ENCODE peak calls at places on chromosomes 2 and 18, in seven cellular contexts. Z is adrenal gland; V is sciatic nerve; M is NCI-H774; K is stimulated activated CD4-positive, alpha-beta T cell treated with anti-CD3 and anti-CD28 coated beads, Interleukin-2, amount 100 ng/mL, for 24 hours; I is GM12878; U is iris pigment epithelial cell. X is an unnamed sample.

GRCh38 chr2:84830095-84830494 is 50.8 kb downstream of the TRABD2A start:
- DNase-seq in Z (peak), M (no peak), I (no peak), U (peak), V (peak), K (no peak), X (no peak)

GRCh38 chr2:239157269-239157668 is 243.6 kb downstream of the HDAC4 start:
- DNase-seq in I (no peak), Z (peak), K (no peak), V (peak), U (no peak), M (no peak), X (no peak)

GRCh38 chr2:192544371-192544955 is 349.7 kb upstream of the TMEFF2 start:
- DNase-seq in V (no peak), Z (no peak), I (no peak), M (no peak), K (no peak), U (peak), X (no peak)

GRCh38 chr2:168515502-168515901 is 59.4 kb downstream of the CERS6 start:
- DNase-seq in V (no peak), I (no peak), Z (no peak), K (no peak), U (peak), M (no peak), X (no peak)

GRCh38 chr2:158554948-158555347 is 98.2 kb downstream of the PKP4 start:
- DNase-seq in U (no peak), Z (no peak), V (no peak), M (no peak), K (no peak), I (no peak), X (no peak)

GRCh38 chr2:231554748-231555545 is 24.7 kb upstream of the NMUR1 start:
- DNase-seq in U (peak), K (no peak), I (no peak), M (no peak), V (peak), Z (peak), X (no peak)

GRCh38 chr2:102886216-102886893 is 124.5 kb downstream of the TMEM182 start:
- DNase-seq in U (no peak), M (no peak), Z (no peak), V (no peak), I (no peak), K (no peak), X (no peak)

GRCh38 chr2:593354-594026 is 83.7 kb downstream of the TMEM18 start:
- DNase-seq in K (no peak), M (no peak), Z (no peak), U (no peak), V (no peak), I (no peak), X (no peak)

GRCh38 chr18:12944724-12945123 is 3.1 kb upstream of the SEH1L start:
- DNase-seq in K (no peak), V (no peak), I (no peak), Z (peak), M (no peak), U (peak), X (no peak)

GRCh38 chr2:10303634-10304378 is 1.1 kb downstream of the HPCAL1 start:
- DNase-seq in M (no peak), K (peak), V (peak), U (peak), Z (peak), I (no peak), X (peak)

GRCh38 chr2:66318009-66318561 is 116.8 kb upstream of the MEIS1 start:
- DNase-seq in Z (no peak), M (no peak), I (no peak), V (no peak), U (no peak), K (no peak), X (no peak)

GRCh38 chr2:66888791-66889631 is 454.1 kb downstream of the MEIS1 start:
- DNase-seq in I (no peak), K (no peak), V (no peak), U (peak), Z (peak), M (no peak), X (no peak)

GRCh38 chr2:18976112-18976961 is 382.1 kb downstream of the OSR1 start:
- DNase-seq in I (no peak), M (no peak), U (peak), V (no peak), Z (peak), K (no peak), X (no peak)

GRCh38 chr2:192535956-192536685 is 341.4 kb upstream of the TMEFF2 start:
- DNase-seq in Z (no peak), M (no peak), I (no peak), K (no peak), U (peak), V (no peak), X (no peak)